ENCODE peak calls at places on chromosome 1, in seven cellular contexts. H, G, D, L, A, I and X are unnamed samples.

GRCh38 chr1:36092166-36092797 is 3.6 kb downstream of the ADPRS start:
- DNase-seq in H (no peak), A (no peak), I (no peak), L (no peak), G (no peak), D (peak), X (no peak)

GRCh38 chr1:226821719-226822085 is 48.7 kb upstream of the PSEN2 start:
- DNase-seq in G (peak), H (no peak), I (no peak), D (no peak), L (no peak), A (no peak), X (no peak)

GRCh38 chr1:215376544-215377264 is 190.4 kb upstream of the KCTD3 start:
- DNase-seq in D (no peak), L (no peak), A (no peak), I (no peak), H (no peak), G (no peak), X (no peak)

GRCh38 chr1:206048582-206048981 is 4.4 kb upstream of the RHEX start:
- DNase-seq in I (no peak), D (peak), H (no peak), G (no peak), L (no peak), A (no peak), X (no peak)

GRCh38 chr1:15206418-15207030 is 40.5 kb upstream of the FHAD1 start:
- DNase-seq in I (peak), D (no peak), L (no peak), G (peak), H (no peak), A (no peak), X (no peak)

GRCh38 chr1:160097196-160097910 is 1.1 kb downstream of the IGSF8 start:
- DNase-seq in D (no peak), G (no peak), L (no peak), H (no peak), I (no peak), A (no peak), X (no peak)

GRCh38 chr1:183432548-183432875 is 14.3 kb upstream of the NMNAT2 start:
- DNase-seq in G (no peak), D (no peak), H (no peak), L (no peak), A (no peak), I (no peak), X (no peak)

GRCh38 chr1:87330201-87330953 is 1.7 kb downstream of the LMO4 start:
- DNase-seq in I (peak), A (no peak), D (peak), H (no peak), L (no peak), G (peak), X (no peak)

GRCh38 chr1:7648761-7649384 is 122.2 kb upstream of the VAMP3 start:
- DNase-seq in D (peak), G (peak), H (no peak), L (no peak), A (no peak), I (no peak), X (no peak)

GRCh38 chr1:92031281-92032110 is 1.7 kb downstream of the EPHX4 start:
- DNase-seq in L (no peak), H (no peak), I (no peak), D (no peak), G (peak), A (no peak), X (no peak)

GRCh38 chr1:234460652-234461051 is 18.3 kb downstream of the TARBP1 start:
- DNase-seq in L (no peak), H (no peak), A (no peak), D (no peak), G (no peak), I (no peak), X (no peak)

GRCh38 chr1:9822490-9822889 is 1.3 kb downstream of the CLSTN1 start:
- DNase-seq in I (no peak), A (no peak), D (no peak), G (peak), L (no peak), H (no peak), X (no peak)

GRCh38 chr1:94608142-94608851 is 66.7 kb upstream of the F3 start:
- DNase-seq in I (no peak), A (no peak), D (peak), L (no peak), G (no peak), H (no peak), X (no peak)

GRCh38 chr1:224435318-224435763 is 744 bp upstream of the WDR26 start:
- DNase-seq in D (no peak), I (no peak), L (no peak), H (no peak), A (no peak), G (peak), X (no peak)

GRCh38 chr1:160618763-160619274 is 28.0 kb downstream of the SLAMF1 start:
- DNase-seq in G (no peak), L (no peak), I (no peak), D (no peak), A (no peak), H (no peak), X (no peak)

GRCh38 chr1:64000021-64000420 is 203.4 kb upstream of the UBE2U start:
- DNase-seq in L (no peak), A (peak), I (no peak), D (no peak), H (no peak), G (peak), X (no peak)

GRCh38 chr1:183374825-183375224 is 43.4 kb downstream of the NMNAT2 start:
- DNase-seq in L (no peak), A (no peak), D (no peak), I (no peak), H (no peak), G (no peak), X (no peak)

GRCh38 chr1:201639391-201639790 is 100.5 kb downstream of the NAV1 start:
- DNase-seq in I (no peak), H (no peak), A (no peak), G (no peak), D (no peak), L (no peak), X (no peak)

GRCh38 chr1:156667610-156667967 is 9.6 kb downstream of the NES start:
- DNase-seq in A (no peak), I (no peak), L (no peak), H (no peak), D (no peak), G (peak), X (no peak)

GRCh38 chr1:182588460-182589396 is at the start of gene RNASEL:
- DNase-seq in I (peak), H (peak), D (peak), G (peak), A (peak), L (peak), X (peak)

GRCh38 chr1:52554756-52555155 is 1.9 kb upstream of the TUT4 start:
- DNase-seq in G (peak), D (no peak), H (no peak), A (no peak), L (no peak), I (no peak), X (no peak)

GRCh38 chr1:106984801-106985200 is 71.7 kb upstream of the PRMT6 start:
- DNase-seq in I (no peak), A (no peak), D (no peak), L (no peak), H (no peak), G (no peak), X (no peak)

GRCh38 chr1:154847891-154848290 is 22.2 kb downstream of the KCNN3 start:
- DNase-seq in A (peak), L (no peak), H (no peak), G (no peak), D (no peak), I (no peak), X (no peak)

GRCh38 chr1:155651861-155652661 is 36.5 kb downstream of the YY1AP1 start:
- DNase-seq in G (no peak), H (no peak), L (no peak), I (no peak), D (no peak), A (no peak), X (no peak)

GRCh38 chr1:230537456-230537855 is 104.8 kb upstream of the COG2 start:
- DNase-seq in H (no peak), G (no peak), I (no peak), L (no peak), A (no peak), D (no peak), X (no peak)

GRCh38 chr1:3775248-3775497 is 2.6 kb downstream of the SMIM1 start:
- DNase-seq in D (no peak), I (no peak), G (no peak), A (no peak), L (no peak), H (no peak), X (no peak)

GRCh38 chr1:155909894-155910293 is 1.3 kb downstream of the RIT1 start:
- DNase-seq in I (no peak), A (no peak), H (no peak), L (no peak), G (peak), D (peak), X (no peak)

GRCh38 chr1:14761754-14762153 is 163.3 kb downstream of the KAZN start:
- DNase-seq in G (no peak), H (no peak), L (no peak), D (no peak), I (no peak), A (no peak), X (no peak)

GRCh38 chr1:18183477-18183974 is 75.9 kb downstream of the IGSF21 start:
- DNase-seq in A (no peak), H (no peak), L (no peak), I (no peak), G (no peak), D (no peak), X (no peak)

GRCh38 chr1:86207323-86207722 is 50.8 kb upstream of the COL24A1 start:
- DNase-seq in H (no peak), G (peak), I (no peak), A (peak), D (no peak), L (no peak), X (no peak)

GRCh38 chr1:228941673-228942072 is 206.4 kb downstream of the RHOU start:
- DNase-seq in A (no peak), G (no peak), D (no peak), L (no peak), H (no peak), I (no peak), X (no peak)

GRCh38 chr1:208264469-208265126 is 20.4 kb upstream of the PLXNA2 start:
- DNase-seq in A (no peak), L (no peak), G (no peak), H (no peak), I (no peak), D (no peak), X (no peak)

GRCh38 chr1:185917646-185918045 is 183.5 kb downstream of the HMCN1 start:
- DNase-seq in G (peak), H (peak), D (no peak), I (peak), A (peak), L (peak), X (no peak)

GRCh38 chr1:5390497-5390896 is 601.7 kb downstream of the NPHP4 start:
- DNase-seq in G (no peak), H (no peak), I (no peak), D (no peak), L (no peak), A (no peak), X (no peak)

GRCh38 chr1:116394270-116394669 is 21.2 kb downstream of the ATP1A1 start:
- DNase-seq in H (no peak), A (no peak), D (no peak), G (no peak), L (no peak), I (no peak), X (no peak)

DNA sequence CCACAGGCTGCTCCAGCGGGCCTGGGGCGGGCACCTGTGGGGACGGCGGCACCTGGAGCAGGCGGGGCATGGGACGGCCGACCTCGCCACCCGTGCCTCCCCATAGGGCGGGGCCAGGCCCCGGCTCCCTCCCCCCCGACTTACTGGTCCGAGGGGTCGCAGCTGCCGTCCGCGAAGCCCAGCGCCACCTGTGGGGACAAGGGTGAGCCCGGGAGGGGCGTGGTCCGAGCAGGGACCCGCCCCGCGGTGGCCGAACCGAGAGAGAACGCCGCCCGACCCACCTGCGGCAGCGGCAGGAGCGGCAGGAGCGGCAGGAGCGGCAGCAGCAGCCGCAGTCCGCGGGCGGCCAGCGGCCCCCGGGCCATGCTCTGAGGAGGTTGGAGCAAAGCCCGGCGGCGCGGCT is at the start of gene TMEM52:
- DNase-seq in H (no peak), D (peak), A (no peak), L (no peak), I (no peak), G (no peak), X (no peak)
- TF ChIP-seq CTCF in H (no peak), D (no peak), A (no peak), L (no peak), I (no peak), G (no peak), X (no peak)

GRCh38 chr1:233240839-233241682 is 54.5 kb downstream of the PCNX2 start:
- DNase-seq in H (peak), G (peak), I (peak), A (no peak), L (peak), D (peak), X (peak)

GRCh38 chr1:233241782-233242181 is 53.7 kb downstream of the PCNX2 start:
- DNase-seq in L (no peak), H (no peak), G (no peak), A (no peak), D (no peak), I (no peak), X (no peak)

GRCh38 chr1:233240367-233240766 is 55.2 kb downstream of the PCNX2 start:
- DNase-seq in D (no peak), L (no peak), I (no peak), H (no peak), G (peak), A (no peak), X (no peak)

GRCh38 chr1:233237623-233238022 is 57.9 kb downstream of the PCNX2 start:
- DNase-seq in H (no peak), G (no peak), A (no peak), I (no peak), L (no peak), D (no peak), X (no peak)

GRCh38 chr1:233238884-233239432 is 56.6 kb downstream of the PCNX2 start:
- DNase-seq in A (no peak), G (peak), H (no peak), D (no peak), L (no peak), I (no peak), X (no peak)
- TF ChIP-seq CTCF in A (no peak), G (peak), H (peak), D (no peak), L (no peak), I (no peak), X (peak)

DNA sequence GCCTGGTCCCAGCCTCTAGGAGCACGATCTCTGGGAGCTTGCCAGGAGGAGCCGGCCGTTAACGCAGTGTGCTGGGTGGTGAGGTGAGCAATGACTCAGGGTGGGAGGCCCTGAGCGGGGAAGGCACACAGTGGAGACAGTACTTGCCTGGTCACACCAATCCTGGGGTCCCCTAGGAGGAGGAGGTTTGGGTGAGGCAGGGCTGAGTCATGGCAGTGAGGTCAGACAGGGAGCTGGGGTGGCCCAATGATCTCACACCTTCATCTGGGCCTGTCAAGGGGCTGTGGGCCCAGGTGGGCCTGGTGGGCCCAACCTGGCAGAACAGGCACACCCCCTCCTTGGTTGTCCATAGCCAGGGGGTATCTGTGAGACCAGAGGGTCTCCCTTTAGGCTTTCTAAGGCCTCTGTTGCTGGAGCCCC is 8.6 kb upstream of the EDN2 start:
- DNase-seq in I (no peak), H (no peak), L (no peak), D (peak), A (peak), G (peak), X (no peak)
- TF ChIP-seq CTCF in I (no peak), H (no peak), L (no peak), D (no peak), A (no peak), G (no peak), X (no peak)

GRCh38 chr1:153550398-153550758 is 1.3 kb upstream of the S100A3 start:
- DNase-seq in H (no peak), I (no peak), G (no peak), A (no peak), D (no peak), L (no peak), X (no peak)

GRCh38 chr1:153547560-153548551 is 1.2 kb downstream of the S100A3 start:
- DNase-seq in G (no peak), D (no peak), H (no peak), I (no peak), L (no peak), A (no peak), X (no peak)

GRCh38 chr1:153550827-153551512 is 1.9 kb upstream of the S100A3 start:
- DNase-seq in H (no peak), I (no peak), A (no peak), D (no peak), L (no peak), G (no peak), X (no peak)

GRCh38 chr1:153549741-153550397 is 811 bp upstream of the S100A3 start:
- DNase-seq in A (no peak), H (no peak), G (no peak), D (no peak), I (no peak), L (no peak), X (no peak)

GRCh38 chr1:153548722-153549695 is at the start of gene S100A3:
- DNase-seq in A (no peak), I (no peak), L (no peak), H (no peak), G (peak), D (peak), X (no peak)
- TF ChIP-seq CTCF in A (peak), I (no peak), L (no peak), H (no peak), G (peak), D (no peak), X (no peak)

GRCh38 chr1:220516722-220517042 is 11.3 kb upstream of the MARK1 start:
- DNase-seq in L (no peak), H (no peak), D (no peak), G (no peak), A (no peak), I (no peak), X (no peak)

GRCh38 chr1:220527279-220528048 is 472 bp upstream of the MARK1 start:
- DNase-seq in H (no peak), D (peak), L (peak), I (peak), A (no peak), G (no peak), X (no peak)

GRCh38 chr1:220526294-220526693 is 1.6 kb upstream of the MARK1 start:
- DNase-seq in L (no peak), D (no peak), I (peak), G (no peak), H (no peak), A (no peak), X (no peak)

GRCh38 chr1:220516014-220516721 is 11.8 kb upstream of the MARK1 start:
- DNase-seq in G (no peak), I (no peak), H (no peak), A (no peak), L (no peak), D (no peak), X (no peak)

GRCh38 chr1:220521755-220522154 is 6.2 kb upstream of the MARK1 start:
- DNase-seq in D (no peak), I (no peak), L (no peak), A (no peak), H (no peak), G (no peak), X (no peak)
- TF ChIP-seq CTCF in D (no peak), I (no peak), L (no peak), A (no peak), H (no peak), G (no peak), X (no peak)

DNA sequence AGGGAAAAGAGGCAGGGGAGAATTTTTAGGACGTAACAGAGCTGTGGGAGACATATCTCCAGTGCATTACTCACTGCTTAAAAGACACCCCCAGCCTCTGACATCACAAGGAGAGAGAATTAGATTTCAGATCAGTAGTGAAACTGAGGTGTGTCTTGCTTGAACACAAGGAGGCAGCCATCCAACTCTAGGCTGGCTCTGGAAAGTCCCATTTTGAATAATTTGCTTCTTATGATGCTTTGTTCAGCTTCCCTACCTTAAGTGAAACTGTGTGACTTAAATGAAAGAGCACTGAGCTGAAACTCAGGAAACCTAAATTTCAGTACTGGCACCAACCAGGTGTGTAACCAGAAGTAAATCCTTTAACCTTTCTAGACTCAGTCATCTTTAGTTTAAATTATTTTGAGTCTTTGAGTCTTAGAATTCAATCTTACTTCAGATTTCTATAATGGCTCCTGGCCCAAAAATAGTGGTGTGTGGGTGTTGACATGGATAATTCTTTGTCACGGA is 251.6 kb upstream of the SGIP1 start:
- DNase-seq in I (no peak), L (no peak), D (peak), G (peak), H (no peak), A (no peak), X (no peak)
- TF ChIP-seq CTCF in I (no peak), L (no peak), D (no peak), G (no peak), H (no peak), A (peak), X (no peak)

DNA sequence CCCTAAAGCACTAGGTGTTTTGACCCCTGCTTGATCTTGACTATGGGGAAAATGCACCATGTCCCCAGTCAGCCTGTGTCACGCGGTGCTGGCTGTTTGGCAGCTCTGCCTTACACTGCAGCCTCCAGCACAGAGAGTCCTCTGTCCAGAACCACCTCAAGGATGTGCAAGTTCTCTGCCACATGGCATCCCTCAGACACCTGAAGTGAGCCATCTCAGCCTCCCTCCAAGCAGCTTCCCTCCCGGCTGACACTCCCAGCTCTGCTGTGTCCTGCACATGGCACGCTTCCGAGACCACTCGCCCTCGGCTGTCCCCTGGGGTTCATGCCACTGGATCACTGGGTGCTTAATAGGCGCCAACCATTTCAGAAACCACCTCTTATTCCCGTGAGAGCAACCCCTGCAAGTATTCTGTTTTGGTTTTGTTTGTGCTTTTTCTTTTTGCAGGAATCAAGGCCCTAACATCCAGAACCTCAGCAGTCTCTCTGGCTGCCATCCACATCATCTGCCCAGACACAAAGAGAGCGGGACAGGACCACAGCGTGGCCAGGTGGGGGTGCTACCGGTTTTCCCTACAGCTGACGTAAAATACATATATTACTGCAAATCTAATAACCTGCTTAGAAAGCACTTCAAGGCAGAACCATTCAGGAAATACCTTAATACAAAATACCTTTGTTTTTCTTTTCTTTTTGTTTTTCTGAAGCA is 45.7 kb downstream of the CAPZB start:
- DNase-seq in H (no peak), I (no peak), A (no peak), L (no peak), G (no peak), D (no peak), X (no peak)
- TF ChIP-seq CTCF in H (peak), I (no peak), A (peak), L (no peak), G (peak), D (no peak), X (no peak)